ENCODE peak calls at places on chromosomes 16 and 17, in four cellular contexts. P, M, N and U are unnamed samples.

GRCh38 chr16:15440852-15441251 is 6.5 kb downstream of the BMERB1 start:
- DNase-seq in N (no peak), M (peak; percentile 92), P (no peak), U (peak; percentile 87)

GRCh38 chr16:56372938-56373337 is 52.4 kb downstream of the AMFR start:
- DNase-seq in N (no peak), P (no peak), M (no peak), U (no peak)

GRCh38 chr16:57863434-57864160 is 61.3 kb upstream of the KIFC3 start:
- DNase-seq in M (peak; percentile 88), P (no peak), N (peak; percentile 74), U (peak; percentile 93)

GRCh38 chr16:60123387-60124023 is 1389.4 kb upstream of the GOT2 start:
- DNase-seq in P (no peak), M (no peak), N (no peak), U (no peak)

GRCh38 chr16:11949527-11949926 is 7.7 kb upstream of the NPIPB2 start:
- DNase-seq in M (peak; percentile 71), P (peak; percentile 87), N (no peak), U (peak; percentile 22)

GRCh38 chr16:85289760-85290625 is 177.7 kb upstream of the CIBAR2 start:
- DNase-seq in N (no peak), M (no peak), P (no peak), U (no peak)

GRCh38 chr17:63989622-63990345 is 8.4 kb upstream of the PRR29 start:
- DNase-seq in N (no peak), P (no peak), M (no peak), U (no peak)

GRCh38 chr17:75869282-75870141 is 8.9 kb downstream of the TRIM47 start:
- DNase-seq in N (no peak), M (peak; percentile 84), P (no peak), U (peak; percentile 89)

GRCh38 chr17:61731330-61731729 is 132.0 kb downstream of the BRIP1 start:
- DNase-seq in P (no peak), M (no peak), N (no peak), U (no peak)

GRCh38 chr17:79915850-79916430 is 76.7 kb upstream of the CBX4 start:
- DNase-seq in N (peak; percentile 60), P (peak; percentile 51), M (peak; percentile 55), U (peak; percentile 66)

GRCh38 chr17:14746784-14747575 is 446.1 kb downstream of the HS3ST3B1 start:
- DNase-seq in N (no peak), P (no peak), M (no peak), U (no peak)

GRCh38 chr16:10729649-10730048 is 14.0 kb upstream of the NUBP1 start:
- DNase-seq in M (peak; percentile 67), P (no peak), N (no peak), U (peak; percentile 83)

GRCh38 chr17:31115168-31115567 is 20.4 kb downstream of the NF1 start:
- DNase-seq in N (no peak), M (no peak), P (no peak), U (no peak)

GRCh38 chr17:59634632-59635561 is 15.2 kb downstream of the CLTC start:
- DNase-seq in P (no peak), N (no peak), M (peak; percentile 61), U (no peak)

GRCh38 chr17:82805254-82805653 is 34.6 kb downstream of the ZNF750 start:
- DNase-seq in M (no peak), N (no peak), P (no peak), U (no peak)

DNA sequence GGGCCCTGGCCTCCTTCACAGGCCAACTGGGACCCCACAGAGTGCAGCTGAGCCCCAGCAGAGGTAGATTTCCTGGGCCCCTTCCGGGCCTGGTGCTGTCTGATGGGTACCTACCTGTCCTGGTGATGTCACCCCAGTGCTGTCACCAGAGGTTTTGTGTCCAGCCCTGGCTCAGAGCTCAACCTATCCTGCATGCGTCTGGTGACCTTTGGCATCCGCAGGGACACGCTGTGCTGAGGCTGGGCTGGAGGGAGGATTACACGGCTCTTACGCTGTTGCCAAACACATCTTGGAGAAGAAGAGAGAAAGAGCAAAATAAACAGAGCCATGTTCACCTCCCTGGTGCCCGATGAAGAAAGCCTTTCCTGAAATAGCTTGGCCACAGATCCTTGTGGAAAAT is 70.6 kb upstream of the MED9 start:
- DNase-seq in N (no peak), P (no peak), M (no peak), U (no peak)
- H3K36me3 ChIP-seq in N (no peaks in the 10 kb centered on the region), P (no peaks in the 10 kb centered on the region), M (no peaks in the 10 kb centered on the region), U (no peaks in the 10 kb centered on the region)

GRCh38 chr17:81260171-81260570 is 21.1 kb downstream of the NDUFAF8 start:
- DNase-seq in M (no peak), N (no peak), P (no peak), U (no peak)

GRCh38 chr17:81256616-81257015 is 17.5 kb downstream of the NDUFAF8 start:
- DNase-seq in P (no peak), M (peak; percentile 73), N (no peak), U (peak; percentile 71)

GRCh38 chr17:81257533-81257932 is 18.4 kb downstream of the NDUFAF8 start:
- DNase-seq in P (no peak), M (no peak), N (no peak), U (no peak)

GRCh38 chr17:81259058-81259605 is 20.0 kb downstream of the NDUFAF8 start:
- DNase-seq in P (no peak), M (no peak), N (no peak), U (no peak)

GRCh38 chr17:81258292-81258691 is 19.2 kb downstream of the NDUFAF8 start:
- DNase-seq in P (no peak), M (no peak), N (no peak), U (no peak)
- H3K36me3 ChIP-seq in P (peaks cover 24% of the 10 kb centered on the region), M (no peaks in the 10 kb centered on the region), N (peaks cover 53% of the 10 kb centered on the region), U (peaks cover 60% of the 10 kb centered on the region)

GRCh38 chr17:48746916-48747444 is 18.4 kb upstream of the HOXB13 start:
- DNase-seq in P (no peak), N (no peak), M (no peak), U (no peak)

GRCh38 chr17:48745381-48746275 is 17.1 kb upstream of the HOXB13 start:
- DNase-seq in P (no peak), N (no peak), M (no peak), U (no peak)

GRCh38 chr17:48749621-48750553 is 21.3 kb upstream of the HOXB13 start:
- DNase-seq in N (no peak), M (no peak), P (no peak), U (no peak)

GRCh38 chr17:48748728-48749566 is 20.4 kb upstream of the HOXB13 start:
- DNase-seq in P (no peak), N (no peak), M (no peak), U (no peak)

DNA sequence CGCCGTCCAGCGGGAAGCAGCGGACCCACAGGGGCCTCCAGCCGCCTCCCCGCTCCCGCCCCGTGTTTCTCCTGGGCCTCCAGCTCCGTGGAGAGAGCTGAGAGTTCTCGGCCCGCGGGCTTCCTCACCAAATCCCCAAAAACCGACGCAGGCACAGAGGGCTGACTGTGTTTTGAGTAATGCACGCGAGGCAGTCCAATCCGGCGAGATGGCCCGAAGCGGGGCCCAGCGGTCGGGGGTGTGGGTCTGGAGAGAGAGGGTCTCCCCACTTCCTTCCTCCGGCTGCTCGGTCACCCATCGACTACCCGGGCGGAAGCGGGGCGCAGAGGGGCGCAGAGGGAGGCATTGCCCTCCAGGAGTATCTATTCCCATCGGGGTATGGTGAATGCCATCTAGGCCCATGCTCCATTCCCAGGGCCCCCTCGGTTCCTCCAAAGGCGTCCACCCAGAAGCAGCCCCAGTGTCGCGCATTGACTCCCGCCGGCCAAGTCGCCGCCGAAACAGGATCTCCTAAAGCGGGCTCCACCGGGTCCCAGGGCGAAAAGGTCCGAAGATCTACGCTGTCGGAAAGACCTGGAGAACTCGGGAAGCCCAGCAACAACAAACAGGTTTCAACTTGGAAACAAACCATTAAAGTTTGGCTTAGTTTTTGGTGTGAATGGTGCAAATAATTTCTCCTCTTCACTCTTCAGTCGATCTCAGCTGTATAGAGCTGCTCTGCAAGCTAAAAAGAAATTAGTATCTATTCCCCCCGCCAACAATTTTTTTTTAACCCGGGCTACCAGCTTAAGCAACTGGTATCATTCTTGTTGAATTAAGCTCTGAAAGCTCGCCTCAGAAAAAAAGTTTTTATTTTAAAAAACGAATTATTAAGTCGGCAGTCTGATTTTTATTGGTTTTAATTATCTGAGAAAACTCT is 19.2 kb upstream of the HOXB13 start:
- DNase-seq in N (no peak), P (no peak), M (no peak), U (no peak)
- H3K36me3 ChIP-seq in N (no peaks in the 10 kb centered on the region), P (no peaks in the 10 kb centered on the region), M (no peaks in the 10 kb centered on the region), U (no peaks in the 10 kb centered on the region)

GRCh38 chr17:68446626-68447041 is 10.7 kb downstream of the WIPI1 start:
- DNase-seq in N (no peak), M (no peak), P (no peak), U (no peak)
- H3K36me3 ChIP-seq in N (peaks cover 22% of the 10 kb centered on the region), M (peaks cover 61% of the 10 kb centered on the region), P (peaks cover 58% of the 10 kb centered on the region), U (no peaks in the 10 kb centered on the region)

GRCh38 chr17:4083173-4083572 is 59.7 kb downstream of the ZZEF1 start:
- DNase-seq in P (no peak), N (no peak), M (no peak), U (no peak)
- H3K36me3 ChIP-seq in P (peaks cover 93% of the 10 kb centered on the region), N (peaks cover 86% of the 10 kb centered on the region), M (peaks cover 58% of the 10 kb centered on the region), U (peaks cover 14% of the 10 kb centered on the region)

DNA sequence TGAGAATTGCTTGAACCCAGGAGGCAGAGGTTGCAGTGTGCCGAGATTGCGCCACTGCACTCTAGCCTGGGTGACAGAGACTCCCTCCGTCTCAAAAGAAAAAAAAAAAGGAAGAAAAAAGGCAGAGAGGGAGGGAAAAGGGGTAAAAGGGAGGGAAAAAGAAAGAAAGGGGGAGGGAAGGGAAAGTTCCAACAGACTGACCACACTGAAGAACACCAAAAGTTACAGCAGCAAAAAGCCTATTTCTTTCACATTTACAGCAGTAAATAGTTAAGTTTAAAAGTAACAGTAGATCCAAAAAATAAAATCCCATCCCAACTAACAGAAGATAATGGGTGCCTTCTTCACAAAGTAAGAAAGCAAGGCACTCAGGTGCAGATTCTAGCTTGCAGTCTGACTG is 36.9 kb upstream of the C17orf78 start:
- DNase-seq in M (no peak), N (no peak), P (no peak), U (no peak)
- H3K36me3 ChIP-seq in M (no peaks in the 10 kb centered on the region), N (no peaks in the 10 kb centered on the region), P (peaks cover 54% of the 10 kb centered on the region), U (peaks cover 47% of the 10 kb centered on the region)

DNA sequence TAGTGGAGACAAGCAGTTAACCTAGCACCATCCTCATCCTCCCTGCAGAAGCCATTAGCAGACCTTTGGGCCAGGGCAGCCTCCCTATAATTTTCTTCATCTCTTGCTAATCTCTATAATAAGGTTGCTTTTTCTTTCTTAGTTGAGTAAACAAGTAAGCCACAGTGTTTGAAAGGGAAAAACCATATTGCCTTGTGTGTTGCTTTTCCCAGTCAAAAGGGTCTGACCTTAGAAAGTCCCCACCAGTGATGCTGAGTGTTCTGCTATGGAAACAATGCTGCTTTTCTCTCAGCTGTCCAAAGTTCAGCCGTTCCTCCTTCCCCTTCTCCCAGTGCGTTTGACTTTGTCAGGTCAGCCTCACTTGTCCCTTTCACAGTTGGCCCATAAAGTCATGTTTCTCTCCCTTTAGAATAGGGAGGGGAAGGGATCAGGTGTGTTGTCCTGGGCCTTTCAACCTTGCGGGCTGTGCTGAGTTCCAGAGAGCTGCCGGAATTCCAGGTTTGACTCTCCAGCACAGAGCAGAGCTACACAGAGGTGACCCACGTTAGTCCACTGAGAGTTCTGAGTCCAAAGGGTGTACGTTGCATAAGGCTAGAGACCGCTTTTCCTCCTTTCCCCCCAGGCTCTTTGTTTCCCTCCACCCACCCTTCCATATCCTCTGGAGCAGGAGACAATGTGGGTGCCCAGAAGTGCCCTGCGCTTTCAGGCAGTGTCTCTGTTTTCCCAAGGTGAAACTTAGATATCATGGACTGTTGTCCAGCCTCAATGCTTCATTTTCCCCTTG is 15.9 kb upstream of the CLEC18C start:
- DNase-seq in P (no peak), N (peak; percentile 27), M (no peak), U (no peak)
- H3K36me3 ChIP-seq in P (peaks cover 93% of the 10 kb centered on the region), N (peaks cover 98% of the 10 kb centered on the region), M (peaks cover 39% of the 10 kb centered on the region), U (peaks cover 75% of the 10 kb centered on the region)